ENCODE peak calls at places on chromosomes 6 and 20, in six cellular contexts. Y is suprapubic skin, Z is endothelial cell of umbilical vein, Q is stomach, V is sigmoid colon, R is GM12891. P is an unnamed sample.

GRCh38 chr6:73030257-73030656 is 195.0 kb downstream of the KHDC1L start:
- DNase-seq in Y (no peak), Z (no peak), Q (no peak), V (no peak), R (no peak), P (no peak)

GRCh38 chr6:90021701-90022100 is 127.4 kb downstream of the GJA10 start:
- DNase-seq in Y (no peak), Z (no peak), Q (no peak), V (no peak), R (no peak), P (no peak)

GRCh38 chr20:36629719-36630340 is 16.2 kb downstream of the SLA2 start:
- DNase-seq in Y (no peak), Z (no peak), Q (no peak), V (no peak), R (peak; percentile 60), P (no peak)

GRCh38 chr20:35490736-35491181 is 35.4 kb downstream of the CEP250 start:
- DNase-seq in Y (no peak), Z (no peak), Q (no peak), V (no peak), R (peak; percentile 62), P (no peak)

GRCh38 chr6:112384511-112384910 is 37.4 kb downstream of the RFPL4B start:
- DNase-seq in Y (no peak), Z (no peak), Q (no peak), V (no peak), R (no peak), P (no peak)

GRCh38 chr6:131182991-131183425 is 47.7 kb downstream of the AKAP7 start:
- DNase-seq in Y (no peak), Z (peak; percentile 56), Q (no peak), V (no peak), R (no peak), P (no peak)

GRCh38 chr6:49676671-49677281 is 36.6 kb downstream of the CRISP2 start:
- DNase-seq in Y (no peak), Z (peak; percentile 10), Q (no peak), V (no peak), R (no peak), P (no peak)

GRCh38 chr6:157965387-157965786 is 16.3 kb upstream of the SYNJ2 start:
- DNase-seq in Y (no peak), Z (no peak), Q (no peak), V (no peak), R (no peak), P (no peak)

GRCh38 chr6:167779993-167780655 is 46.6 kb upstream of the AFDN start:
- DNase-seq in Y (peak; percentile 53), Z (no peak), Q (no peak), V (peak; percentile 14), R (no peak), P (no peak)

GRCh38 chr6:106046116-106046853 is 39.9 kb upstream of the PRDM1 start:
- DNase-seq in Y (no peak), Z (no peak), Q (no peak), V (no peak), R (no peak), P (no peak)

GRCh38 chr6:51704932-51705540 is 382.4 kb downstream of the PKHD1 start:
- DNase-seq in Y (no peak), Z (no peak), Q (no peak), V (no peak), R (no peak), P (no peak)

GRCh38 chr6:51702851-51703250 is 384.6 kb downstream of the PKHD1 start:
- DNase-seq in Y (no peak), Z (no peak), Q (no peak), V (no peak), R (no peak), P (no peak)
- TF ChIP-seq POLR2AphosphoS5 in Y (no peak), Z (no peak), Q (no peak), V (no peak), R (no peak), P (no peak)

DNA sequence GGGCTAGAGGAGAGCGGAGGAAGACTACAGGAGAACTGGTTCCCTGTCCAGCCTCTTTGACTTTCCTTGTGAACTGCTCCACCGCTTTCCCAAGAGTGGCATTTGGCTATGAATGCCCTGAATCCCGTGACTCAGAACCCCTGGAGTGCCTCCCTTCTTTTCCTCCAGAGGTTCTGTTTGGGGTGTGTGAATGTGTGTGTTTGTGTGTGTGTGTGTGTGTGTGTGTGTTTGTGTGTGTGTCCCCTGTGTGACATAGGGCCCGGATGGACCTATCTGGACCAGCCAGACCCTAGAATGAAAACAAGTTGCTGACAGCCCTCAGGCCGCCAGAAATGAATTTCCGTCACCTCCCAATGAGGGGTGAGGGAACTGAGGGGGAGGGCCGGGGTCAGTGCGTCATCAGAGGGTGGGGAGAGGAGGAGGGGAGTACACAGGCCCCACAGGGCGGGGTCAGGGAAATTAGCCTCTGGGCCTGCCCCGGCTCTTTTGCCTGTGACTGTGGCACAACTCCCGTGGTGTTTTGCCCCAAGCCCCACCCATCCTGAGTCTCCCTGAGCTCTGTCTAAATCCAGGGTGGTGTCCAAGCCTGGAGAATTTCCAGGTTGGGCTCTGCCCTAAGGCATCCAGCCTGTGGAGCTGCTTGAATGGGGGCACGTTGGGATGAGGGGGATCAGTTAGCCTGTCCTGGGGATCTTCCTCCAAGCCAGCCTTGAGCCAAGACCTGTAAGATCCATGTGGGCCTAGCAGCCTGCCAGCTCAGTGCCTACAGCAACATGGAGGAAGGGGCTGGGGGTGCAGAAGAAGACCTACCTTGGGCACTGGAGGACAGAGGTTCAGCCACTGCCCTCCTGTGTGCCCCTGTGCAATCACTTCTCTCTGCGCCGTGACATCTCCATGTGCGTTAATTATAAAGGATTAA is 15.2 kb upstream of the MRPS18A start:
- DNase-seq in Y (peak; percentile 97), Z (peak; percentile 91), Q (peak; percentile 93), V (peak; percentile 96), R (no peak), P (peak; percentile 98)
- TF ChIP-seq POLR2A in Y (no peak), Z (no peak), Q (no peak), V (no peak), R (no peak), P (no peak)

GRCh38 chr6:52512199-52512598 is 64.7 kb downstream of the TRAM2 start:
- DNase-seq in Y (no peak), Z (peak; percentile 92), Q (no peak), V (peak; percentile 89), R (no peak), P (peak; percentile 94)
- TF ChIP-seq POLR2AphosphoS5 in Y (peak; percentile 26), Z (peak; percentile 61), Q (no peak), V (peak; percentile 48), R (no peak), P (peak; percentile 80)

GRCh38 chr6:42391441-42391840 is 60.3 kb downstream of the TRERF1 start:
- DNase-seq in Y (peak; percentile 64), Z (no peak), Q (peak; percentile 8), V (no peak), R (no peak), P (no peak)

GRCh38 chr6:42392871-42393270 is 58.9 kb downstream of the TRERF1 start:
- DNase-seq in Y (peak; percentile 38), Z (no peak), Q (peak; percentile 20), V (no peak), R (no peak), P (no peak)

GRCh38 chr6:42393339-42393738 is 58.4 kb downstream of the TRERF1 start:
- DNase-seq in Y (peak; percentile 23), Z (no peak), Q (peak; percentile 23), V (no peak), R (no peak), P (no peak)

GRCh38 chr6:42388046-42388445 is 63.7 kb downstream of the TRERF1 start:
- DNase-seq in Y (no peak), Z (no peak), Q (no peak), V (no peak), R (no peak), P (no peak)

GRCh38 chr6:42390228-42390934 is 61.3 kb downstream of the TRERF1 start:
- DNase-seq in Y (peak; percentile 40), Z (no peak), Q (no peak), V (no peak), R (no peak), P (no peak)
- TF ChIP-seq POLR2A in Y (no peak), Z (no peak), Q (no peak), V (no peak), R (no peak), P (no peak)

GRCh38 chr20:11677445-11678235 is 240.1 kb upstream of the BTBD3 start:
- DNase-seq in Y (no peak), Z (no peak), Q (no peak), V (no peak), R (no peak), P (no peak)
- TF ChIP-seq POLR2AphosphoS5 in Y (no peak), Z (no peak), Q (no peak), V (no peak), R (no peak), P (no peak)

DNA sequence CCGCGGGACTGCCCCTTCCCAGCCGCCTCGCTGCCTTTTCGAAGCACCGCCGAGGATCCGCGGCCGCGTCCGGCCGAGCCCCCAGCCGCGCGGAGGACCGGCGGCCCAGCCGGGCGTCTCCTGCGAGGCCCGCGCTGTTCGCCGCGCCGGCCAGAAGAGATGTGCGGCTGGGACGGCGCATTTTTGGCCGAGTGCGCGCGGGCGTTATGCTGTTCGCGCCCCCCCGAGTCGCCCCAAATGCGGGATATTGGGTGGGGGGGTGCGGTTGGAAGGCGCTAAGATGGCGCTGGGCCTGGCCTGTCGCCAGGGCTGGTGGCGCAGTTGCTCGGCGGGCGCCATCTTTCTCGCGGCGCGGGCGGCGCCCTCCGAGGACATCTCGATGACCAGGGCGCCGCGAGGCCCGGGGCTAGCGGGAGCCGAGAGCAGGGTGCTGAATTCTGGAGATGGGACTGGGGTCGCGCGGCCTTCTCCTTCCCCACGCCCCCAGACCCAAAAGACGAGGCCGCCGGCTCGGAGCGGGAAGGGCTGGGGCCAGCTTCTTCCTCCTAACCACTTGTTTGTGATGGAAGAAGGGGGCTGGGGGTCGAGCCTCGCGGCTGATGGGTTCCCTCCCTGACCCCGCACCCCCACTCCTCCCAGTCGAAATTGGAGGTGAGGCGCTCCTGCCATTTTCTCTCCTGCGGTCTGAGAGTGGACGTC is 1.5 kb downstream of the BICRAL start:
- DNase-seq in Y (peak; percentile 92), Z (peak; percentile 54), Q (peak; percentile 78), V (peak; percentile 88), R (peak; percentile 43), P (no peak)
- TF ChIP-seq POLR2A in Y (no peak), Z (peak; percentile 65), Q (no peak), V (peak; percentile 44), R (peak; percentile 75), P (peak; percentile 40)

GRCh38 chr6:42933195-42933594 is 3.9 kb downstream of the CNPY3 start:
- DNase-seq in Y (no peak), Z (no peak), Q (no peak), V (no peak), R (no peak), P (no peak)
- TF ChIP-seq POLR2AphosphoS5 in Y (no peak), Z (no peak), Q (no peak), V (no peak), R (no peak), P (no peak)

DNA sequence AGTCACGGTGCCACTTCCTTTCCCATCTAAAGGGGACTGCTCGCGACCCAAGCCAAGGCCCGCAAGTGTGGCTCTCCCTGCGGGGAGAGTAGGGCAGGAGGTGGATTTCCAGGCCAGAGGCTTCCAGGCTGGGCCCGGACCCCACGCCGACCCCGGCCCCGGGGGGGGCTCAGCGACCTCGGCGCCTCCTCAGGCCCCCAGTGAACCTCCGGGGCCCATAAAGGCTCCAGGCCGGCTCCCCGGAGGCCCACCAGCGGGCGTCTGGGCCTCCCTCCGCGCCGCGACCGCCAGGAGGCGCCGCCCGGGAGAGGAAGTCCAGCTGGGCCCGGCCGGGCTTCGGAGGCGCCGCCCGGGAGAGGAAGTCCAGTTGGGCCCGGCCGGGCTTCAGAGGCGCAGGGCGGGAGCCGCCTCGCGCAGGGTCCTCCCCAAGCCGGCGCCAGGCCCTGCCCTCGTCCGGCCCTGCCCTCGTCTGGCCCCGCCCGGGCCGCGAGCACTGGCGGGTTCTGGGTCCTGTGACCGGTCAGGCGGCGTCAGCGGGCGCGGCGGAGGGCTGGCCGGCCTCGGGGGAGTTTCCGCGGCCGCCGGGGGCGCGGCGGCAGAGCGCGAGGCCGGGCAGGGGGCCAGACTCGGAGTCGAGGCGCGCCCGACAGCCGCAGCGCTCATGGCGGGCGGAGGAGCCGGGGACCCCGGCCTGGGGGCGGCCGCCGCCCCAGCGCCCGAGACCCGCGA is at the start of gene RAB32:
- DNase-seq in Y (peak; percentile 93), Z (peak; percentile 92), Q (peak; percentile 94), V (peak; percentile 96), R (peak; percentile 32), P (no peak)
- TF ChIP-seq POLR2A in Y (peak; percentile 51), Z (peak; percentile 69), Q (no peak), V (no peak), R (no peak), P (peak; percentile 86)